ENCODE peak calls at places on chromosomes 2 and 18, in six cellular contexts. Y, X, H, B, O and I are unnamed samples.

GRCh38 chr2:86035883-86036789 is 69.5 kb downstream of the POLR1A start:
- DNase-seq in Y (peak; percentile 89), X (peak; percentile 81), H (peak; percentile 96), B (peak; percentile 89), O (peak; percentile 93), I (peak; percentile 85)

GRCh38 chr2:30862054-30862651 is 54.9 kb upstream of the CAPN13 start:
- DNase-seq in Y (no peak), X (peak; percentile 28), H (peak; percentile 80), B (peak; percentile 52), O (no peak), I (peak; percentile 66)

GRCh38 chr2:135798762-135799161 is 38.2 kb downstream of the LCT start:
- DNase-seq in Y (no peak), X (no peak), H (no peak), B (no peak), O (no peak), I (no peak)

GRCh38 chr18:48335829-48336228 is 73.4 kb downstream of the ZBTB7C start:
- DNase-seq in Y (no peak), X (peak; percentile 53), H (no peak), B (no peak), O (no peak), I (no peak)

GRCh38 chr18:22108674-22109073 is 60.7 kb upstream of the GATA6 start:
- DNase-seq in Y (no peak), X (no peak), H (no peak), B (no peak), O (no peak), I (no peak)

GRCh38 chr2:99880148-99880983 is 262.0 kb downstream of the AFF3 start:
- DNase-seq in Y (no peak), X (no peak), H (no peak), B (no peak), O (no peak), I (no peak)

GRCh38 chr2:128690869-128691268 is 372.2 kb upstream of the HS6ST1 start:
- DNase-seq in Y (no peak), X (no peak), H (no peak), B (no peak), O (no peak), I (no peak)

GRCh38 chr18:63881851-63882250 is 5.7 kb upstream of the SERPINB2 start:
- DNase-seq in Y (no peak), X (no peak), H (no peak), B (no peak), O (no peak), I (no peak)

GRCh38 chr18:14914771-14915170 is 166.8 kb downstream of the ANKRD30B start:
- DNase-seq in Y (no peak), X (no peak), H (no peak), B (no peak), O (no peak), I (no peak)
- H3K9me3 ChIP-seq in Y (no peaks in the 10 kb centered on the region), X (no peaks in the 10 kb centered on the region), H (peaks cover 4% of the 10 kb centered on the region), B (no peaks in the 10 kb centered on the region), O (no peaks in the 10 kb centered on the region), I (no peaks in the 10 kb centered on the region)

GRCh38 chr2:6994569-6994968 is 77.4 kb downstream of the RNF144A start:
- DNase-seq in Y (no peak), X (no peak), H (no peak), B (no peak), O (no peak), I (no peak)
- H3K9me3 ChIP-seq in Y (peaks cover 1% of the 10 kb centered on the region), X (no peaks in the 10 kb centered on the region), H (no peaks in the 10 kb centered on the region), B (no peaks in the 10 kb centered on the region), O (no peaks in the 10 kb centered on the region), I (no peaks in the 10 kb centered on the region)

DNA sequence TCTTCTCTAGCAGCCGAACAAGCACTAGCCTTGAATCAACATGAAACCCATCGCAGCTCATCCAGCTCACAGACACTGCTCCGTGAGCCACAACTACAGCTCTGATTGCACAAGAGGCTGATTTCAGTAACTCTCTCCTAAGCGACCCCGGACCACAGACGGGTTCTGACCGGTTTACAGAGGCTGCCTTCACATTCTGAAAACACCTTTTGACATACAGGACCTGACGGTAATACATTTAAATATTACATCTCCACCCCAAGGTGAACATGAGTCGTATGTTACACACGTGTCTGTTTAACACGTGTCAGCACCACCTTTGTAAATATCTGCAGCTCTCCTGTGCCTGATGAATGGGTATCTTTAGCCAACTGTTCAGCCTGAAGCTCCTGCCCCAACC is 120.7 kb downstream of the TMEM18 start:
- DNase-seq in Y (no peak), X (no peak), H (no peak), B (no peak), O (no peak), I (no peak)
- H3K9me3 ChIP-seq in Y (no peaks in the 10 kb centered on the region), X (no peaks in the 10 kb centered on the region), H (no peaks in the 10 kb centered on the region), B (no peaks in the 10 kb centered on the region), O (no peaks in the 10 kb centered on the region), I (no peaks in the 10 kb centered on the region)

GRCh38 chr2:116098049-116098448 is 1655.6 kb downstream of the DPP10 start:
- DNase-seq in Y (no peak), X (no peak), H (no peak), B (no peak), O (no peak), I (no peak)

GRCh38 chr2:116094196-116094595 is 1651.8 kb downstream of the DPP10 start:
- DNase-seq in Y (no peak), X (no peak), H (no peak), B (no peak), O (no peak), I (no peak)

DNA sequence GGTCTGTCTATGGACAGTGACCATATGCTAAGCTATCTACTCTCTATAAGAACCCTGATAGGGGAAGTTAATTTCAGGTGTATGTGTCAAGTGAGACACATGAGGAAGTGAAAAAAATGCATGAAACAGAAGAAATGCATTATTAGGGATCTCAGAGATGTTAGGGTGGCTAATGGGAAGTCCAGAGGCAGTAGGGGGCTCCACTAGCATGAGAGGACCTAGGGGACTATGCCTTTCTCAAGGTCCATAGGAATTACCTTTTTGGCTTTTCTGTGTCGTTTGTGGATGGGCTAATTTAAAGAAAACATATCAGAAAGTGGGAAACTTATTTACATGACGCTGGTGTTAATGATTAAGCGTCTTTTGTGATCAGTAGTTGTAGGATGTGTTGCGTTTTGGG is 1653.2 kb downstream of the DPP10 start:
- DNase-seq in Y (no peak), X (no peak), H (no peak), B (no peak), O (no peak), I (no peak)
- H3K9me3 ChIP-seq in Y (peaks cover 2% of the 10 kb centered on the region), X (no peaks in the 10 kb centered on the region), H (no peaks in the 10 kb centered on the region), B (no peaks in the 10 kb centered on the region), O (no peaks in the 10 kb centered on the region), I (no peaks in the 10 kb centered on the region)

DNA sequence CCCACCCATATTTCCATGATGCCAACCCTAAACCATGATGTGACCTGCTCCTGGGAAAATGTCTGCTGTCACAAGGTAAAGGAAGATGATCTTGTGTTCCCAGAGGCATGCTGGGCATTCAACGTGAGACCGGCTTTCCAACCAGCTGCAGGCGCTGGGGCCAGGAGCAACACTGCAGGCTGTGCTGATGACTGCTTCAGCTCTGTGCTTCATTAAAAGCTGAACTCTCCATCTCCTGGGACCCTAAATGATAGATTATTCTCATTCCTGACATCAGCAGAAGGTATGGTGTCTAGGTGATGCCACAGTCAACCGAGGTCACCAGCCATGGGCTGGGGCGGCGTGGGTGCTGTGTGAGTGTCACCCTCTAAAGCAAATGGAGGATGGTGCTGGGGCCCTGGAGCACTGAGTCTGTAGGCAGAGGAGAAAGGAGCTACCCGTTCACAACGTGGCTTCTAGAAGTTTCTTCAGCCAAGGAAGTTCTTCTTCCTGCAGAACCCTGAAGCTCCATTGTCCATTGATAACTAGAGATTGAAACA is 53.8 kb downstream of the TMEM18 start:
- DNase-seq in Y (no peak), X (no peak), H (no peak), B (no peak), O (no peak), I (no peak)
- H3K9me3 ChIP-seq in Y (peaks cover 2% of the 10 kb centered on the region), X (peaks cover 2% of the 10 kb centered on the region), H (no peaks in the 10 kb centered on the region), B (no peaks in the 10 kb centered on the region), O (no peaks in the 10 kb centered on the region), I (no peaks in the 10 kb centered on the region)

GRCh38 chr2:228987441-228988155 is 283.5 kb downstream of the PID1 start:
- DNase-seq in Y (no peak), X (no peak), H (no peak), B (no peak), O (no peak), I (no peak)
- H3K9me3 ChIP-seq in Y (no peaks in the 10 kb centered on the region), X (no peaks in the 10 kb centered on the region), H (no peaks in the 10 kb centered on the region), B (no peaks in the 10 kb centered on the region), O (no peaks in the 10 kb centered on the region), I (no peaks in the 10 kb centered on the region)

DNA sequence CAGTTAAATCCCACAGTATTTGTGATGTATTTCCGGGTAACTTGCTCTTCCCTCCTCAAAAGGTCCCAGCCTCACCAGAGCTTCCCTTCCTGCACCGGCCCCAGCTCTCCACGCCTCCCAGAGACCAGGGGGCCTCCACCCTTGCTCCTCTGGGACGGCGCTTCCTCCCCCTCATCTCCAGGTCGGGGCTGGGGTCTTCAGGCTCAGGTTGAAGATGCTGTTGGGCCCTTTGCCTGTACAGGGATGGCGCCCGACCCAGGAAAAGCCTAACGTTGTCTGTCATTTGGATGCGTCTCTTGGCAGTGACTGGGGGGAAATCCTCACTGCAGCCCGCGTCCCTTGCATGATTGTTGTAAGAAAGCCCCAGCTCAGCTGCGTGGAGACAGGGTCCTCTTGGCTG is 126.7 kb downstream of the TPO start:
- DNase-seq in Y (no peak), X (no peak), H (no peak), B (no peak), O (no peak), I (no peak)
- H3K9me3 ChIP-seq in Y (no peaks in the 10 kb centered on the region), X (no peaks in the 10 kb centered on the region), H (no peaks in the 10 kb centered on the region), B (no peaks in the 10 kb centered on the region), O (no peaks in the 10 kb centered on the region), I (no peaks in the 10 kb centered on the region)

GRCh38 chr18:79580481-79581171 is 99.0 kb upstream of the CTDP1 start:
- DNase-seq in Y (peak; percentile 35), X (no peak), H (no peak), B (no peak), O (peak; percentile 55), I (no peak)

GRCh38 chr18:79579807-79580480 is 99.7 kb upstream of the CTDP1 start:
- DNase-seq in Y (peak; percentile 40), X (no peak), H (no peak), B (no peak), O (peak; percentile 43), I (no peak)

GRCh38 chr18:79577451-79578395 is 101.9 kb upstream of the CTDP1 start:
- DNase-seq in Y (peak; percentile 57), X (no peak), H (no peak), B (peak; percentile 28), O (peak; percentile 66), I (peak; percentile 40)

GRCh38 chr18:79576686-79577351 is 102.8 kb upstream of the CTDP1 start:
- DNase-seq in Y (peak; percentile 68), X (no peak), H (no peak), B (no peak), O (peak; percentile 78), I (peak; percentile 29)

DNA sequence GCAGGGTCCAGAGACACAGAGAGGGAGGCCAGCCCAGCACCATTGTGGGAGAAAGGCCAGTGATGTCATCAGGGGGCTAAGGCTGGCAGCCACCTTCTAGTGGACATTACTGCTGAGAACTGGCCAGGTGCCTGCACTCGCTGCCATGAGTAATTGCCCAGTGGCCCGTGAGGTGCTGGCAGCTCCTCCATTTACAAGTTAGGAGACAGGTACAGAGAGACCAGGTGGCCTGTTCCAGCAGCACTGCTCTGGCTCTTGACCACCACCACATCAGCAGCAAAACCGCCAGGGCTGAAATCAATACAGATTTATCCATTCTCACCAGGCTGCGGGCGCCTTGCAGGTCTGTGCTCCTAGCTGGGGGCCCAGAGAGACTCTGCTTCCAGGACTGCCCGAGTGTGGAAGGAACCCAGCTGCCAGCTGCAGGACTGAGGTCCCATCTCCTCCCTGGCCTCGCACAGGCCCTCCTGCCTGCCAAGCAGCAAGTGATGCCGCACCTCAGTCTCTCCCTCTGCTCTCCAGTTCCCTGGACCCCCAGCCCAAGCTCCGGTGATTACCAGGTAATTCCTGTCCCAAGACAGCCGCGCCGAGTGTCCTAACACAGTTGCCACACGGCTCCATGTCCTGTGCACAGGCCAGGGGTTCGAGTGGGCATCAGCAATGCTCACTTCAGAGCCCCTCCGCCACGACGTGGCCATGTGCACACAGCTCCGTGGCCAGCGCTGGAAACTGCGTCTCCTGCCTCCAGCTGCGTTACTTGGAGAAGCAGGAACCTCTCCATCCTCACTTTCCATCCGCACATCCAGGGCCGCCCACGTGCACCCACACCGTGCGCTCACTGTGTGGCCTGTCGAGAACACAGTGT is 101.0 kb upstream of the CTDP1 start:
- DNase-seq in Y (peak; percentile 41), X (no peak), H (no peak), B (no peak), O (peak; percentile 50), I (no peak)
- H3K9me3 ChIP-seq in Y (no peaks in the 10 kb centered on the region), X (no peaks in the 10 kb centered on the region), H (no peaks in the 10 kb centered on the region), B (no peaks in the 10 kb centered on the region), O (no peaks in the 10 kb centered on the region), I (no peaks in the 10 kb centered on the region)